ENCODE peak calls at places on chromosome 3, in four cellular contexts. T, V, W and A are unnamed samples.

GRCh38 chr3:113552851-113553250 is 20.5 kb downstream of the SIDT1 start:
- DNase-seq in T (no peak), V (no peak), W (no peak), A (no peak)

GRCh38 chr3:119600732-119601131 is 3.0 kb downstream of the PLA1A start:
- DNase-seq in T (no peak), V (peak), W (peak), A (peak)

GRCh38 chr3:160355826-160356225 is 43.2 kb downstream of the IFT80 start:
- DNase-seq in T (no peak), V (no peak), W (no peak), A (no peak)

GRCh38 chr3:128398586-128398985 is 68.1 kb downstream of the DNAJB8 start:
- DNase-seq in T (no peak), V (peak), W (no peak), A (no peak)

GRCh38 chr3:11820540-11821041 is 26.1 kb downstream of the TAMM41 start:
- DNase-seq in T (no peak), V (no peak), W (no peak), A (no peak)

GRCh38 chr3:47225310-47225906 is 57.2 kb downstream of the KIF9 start:
- DNase-seq in T (no peak), V (no peak), W (no peak), A (no peak)

GRCh38 chr3:125280966-125281365 is 68.4 kb upstream of the SLC12A8 start:
- DNase-seq in T (peak), V (no peak), W (peak), A (no peak)

GRCh38 chr3:149717391-149718056 is 34.8 kb downstream of the COMMD2 start:
- DNase-seq in T (peak), V (peak), W (peak), A (peak)

GRCh38 chr3:111577798-111578685 is 17.1 kb downstream of the ZBED2 start:
- DNase-seq in T (peak), V (no peak), W (no peak), A (peak)

GRCh38 chr3:194867270-194867983 is 181.7 kb downstream of the FAM43A start:
- DNase-seq in T (no peak), V (no peak), W (no peak), A (peak)
- TF ChIP-seq HMGXB4 in T (no peak), V (no peak), W (no peak), A (no peak)

DNA sequence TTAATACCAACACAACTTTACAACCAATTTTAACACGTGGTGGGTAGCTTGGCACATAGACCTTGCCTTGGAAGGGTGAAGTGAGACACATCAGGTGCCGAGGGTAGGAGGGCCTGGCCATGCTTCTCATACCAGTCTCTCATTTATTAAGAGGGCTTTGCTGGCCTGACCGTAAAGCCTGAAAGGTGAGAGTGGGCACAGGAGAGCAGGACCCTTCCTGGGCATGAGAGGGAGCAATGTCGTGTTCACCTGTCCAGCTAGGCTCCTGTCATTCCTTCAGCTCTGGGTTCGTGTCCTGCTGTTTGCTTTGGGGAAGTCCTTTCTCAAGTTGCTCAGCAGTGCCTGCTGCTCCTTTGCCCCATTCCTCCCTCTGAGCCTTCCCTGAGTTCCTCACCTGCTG is 294.4 kb downstream of the EPHB1 start:
- DNase-seq in T (no peak), V (no peak), W (no peak), A (no peak)
- TF ChIP-seq HMGXB4 in T (no peak), V (no peak), W (no peak), A (no peak)

GRCh38 chr3:10745392-10745791 is 70.6 kb upstream of the SLC6A11 start:
- DNase-seq in T (no peak), V (no peak), W (no peak), A (no peak)
- TF ChIP-seq HMGXB4 in T (no peak), V (no peak), W (no peak), A (no peak)

GRCh38 chr3:102714567-102714966 is 279.8 kb downstream of the ZPLD1 start:
- DNase-seq in T (no peak), V (no peak), W (no peak), A (no peak)

GRCh38 chr3:102712896-102713295 is 278.1 kb downstream of the ZPLD1 start:
- DNase-seq in T (no peak), V (no peak), W (no peak), A (no peak)

GRCh38 chr3:102715030-102715697 is 280.3 kb downstream of the ZPLD1 start:
- DNase-seq in T (no peak), V (no peak), W (no peak), A (peak)

GRCh38 chr3:102722317-102722716 is 287.5 kb downstream of the ZPLD1 start:
- DNase-seq in T (no peak), V (no peak), W (no peak), A (no peak)

GRCh38 chr3:102718651-102719050 is 283.8 kb downstream of the ZPLD1 start:
- DNase-seq in T (no peak), V (no peak), W (no peak), A (no peak)
- TF ChIP-seq HMGXB4 in T (no peak), V (no peak), W (no peak), A (no peak)

DNA sequence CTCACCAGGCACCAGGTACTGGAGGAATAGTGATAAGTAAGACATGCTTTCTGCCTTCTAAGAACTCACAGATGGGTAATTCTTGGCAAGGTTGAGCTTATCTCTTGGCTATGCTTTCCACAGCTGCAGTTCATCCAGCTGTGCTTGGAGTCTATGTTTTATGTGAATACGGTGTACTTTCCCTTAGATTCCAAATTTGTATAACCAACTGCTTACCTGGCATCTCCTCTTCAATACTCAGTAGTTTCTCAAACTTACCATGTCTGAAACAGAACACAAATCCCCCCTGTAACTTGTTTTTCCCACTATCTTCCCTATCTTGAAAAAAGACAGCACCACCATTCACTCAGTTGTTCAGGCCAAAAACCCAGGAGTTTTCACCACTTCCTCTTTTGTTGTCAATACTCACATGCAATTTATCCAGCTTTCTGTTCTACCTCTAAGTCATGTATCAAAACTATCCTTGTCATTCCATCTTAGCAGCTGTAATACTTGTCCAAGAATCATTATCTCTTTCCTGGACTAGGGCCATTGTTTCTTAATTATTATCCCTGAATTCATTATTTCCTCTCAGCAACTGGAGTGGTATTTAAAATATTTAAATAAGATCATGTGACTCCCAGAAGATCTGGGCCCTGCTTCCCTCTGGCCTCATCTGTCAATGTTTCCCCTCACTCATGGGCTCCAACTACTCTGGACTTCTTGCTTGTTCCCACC is 32.6 kb downstream of the COL6A5 start:
- DNase-seq in T (no peak), V (no peak), W (peak), A (no peak)
- TF ChIP-seq HMGXB4 in T (no peak), V (no peak), W (no peak), A (no peak)

GRCh38 chr3:63562323-63562722 is 90.2 kb upstream of the SNTN start:
- DNase-seq in T (no peak), V (no peak), W (no peak), A (no peak)

GRCh38 chr3:63561879-63562278 is 90.6 kb upstream of the SNTN start:
- DNase-seq in T (no peak), V (no peak), W (no peak), A (no peak)

GRCh38 chr3:63556401-63556800 is 96.1 kb upstream of the SNTN start:
- DNase-seq in T (no peak), V (no peak), W (no peak), A (no peak)

GRCh38 chr3:63557912-63558311 is 94.6 kb upstream of the SNTN start:
- DNase-seq in T (no peak), V (no peak), W (no peak), A (no peak)

DNA sequence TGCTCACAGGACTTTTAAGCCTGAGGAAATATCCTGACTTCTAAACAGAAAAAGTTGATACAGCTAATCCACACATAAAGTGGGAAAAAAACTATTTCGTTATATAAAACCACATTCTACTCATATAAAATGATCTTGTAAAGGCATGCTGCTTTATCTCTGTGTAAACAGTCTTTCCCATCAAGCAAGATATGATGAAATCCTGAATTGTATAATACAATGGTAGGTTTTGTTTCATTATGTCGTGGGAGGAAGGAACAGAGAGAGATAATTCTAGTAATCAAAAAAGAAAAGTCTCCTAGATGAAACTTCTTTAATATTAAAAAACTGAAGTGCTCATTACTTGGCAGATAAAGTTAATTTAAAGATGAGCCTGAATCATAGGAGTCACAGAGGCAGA is 92.6 kb upstream of the SNTN start:
- DNase-seq in T (no peak), V (no peak), W (no peak), A (no peak)
- TF ChIP-seq HMGXB4 in T (no peak), V (no peak), W (no peak), A (no peak)